ENCODE peak calls at places on chromosomes 5 and 9, in four cellular contexts. K, E, O and B are unnamed samples.

GRCh38 chr9:129173296-129174101 is 4.6 kb downstream of the IER5L start:
- DNase-seq in K (no peak), E (no peak), O (no peak), B (no peak)

GRCh38 chr9:14782652-14783051 is 60.1 kb upstream of the CER1 start:
- DNase-seq in K (no peak), E (no peak), O (peak; percentile 61), B (no peak)

GRCh38 chr5:142176255-142176654 is 67.7 kb downstream of the NDFIP1 start:
- DNase-seq in K (no peak), E (no peak), O (no peak), B (no peak)

GRCh38 chr5:176416123-176416924 is at the start of gene CLTB:
- DNase-seq in K (peak; percentile 79), E (peak; percentile 90), O (peak; percentile 83), B (peak; percentile 94)

GRCh38 chr5:44385236-44385940 is 3.8 kb downstream of the FGF10 start:
- DNase-seq in K (peak; percentile 60), E (no peak), O (no peak), B (no peak)

GRCh38 chr9:5773324-5773999 is 59.5 kb downstream of the ERMP1 start:
- DNase-seq in K (no peak), E (no peak), O (no peak), B (no peak)

GRCh38 chr5:57366744-57367143 is 115.9 kb downstream of the ACTBL2 start:
- DNase-seq in K (no peak), E (no peak), O (no peak), B (no peak)

GRCh38 chr5:149731332-149731616 is 1.2 kb downstream of the PPARGC1B start:
- DNase-seq in K (no peak), E (no peak), O (no peak), B (no peak)

GRCh38 chr5:73733219-73733618 is 107.2 kb downstream of the ARHGEF28 start:
- DNase-seq in K (peak; percentile 40), E (no peak), O (no peak), B (no peak)

DNA sequence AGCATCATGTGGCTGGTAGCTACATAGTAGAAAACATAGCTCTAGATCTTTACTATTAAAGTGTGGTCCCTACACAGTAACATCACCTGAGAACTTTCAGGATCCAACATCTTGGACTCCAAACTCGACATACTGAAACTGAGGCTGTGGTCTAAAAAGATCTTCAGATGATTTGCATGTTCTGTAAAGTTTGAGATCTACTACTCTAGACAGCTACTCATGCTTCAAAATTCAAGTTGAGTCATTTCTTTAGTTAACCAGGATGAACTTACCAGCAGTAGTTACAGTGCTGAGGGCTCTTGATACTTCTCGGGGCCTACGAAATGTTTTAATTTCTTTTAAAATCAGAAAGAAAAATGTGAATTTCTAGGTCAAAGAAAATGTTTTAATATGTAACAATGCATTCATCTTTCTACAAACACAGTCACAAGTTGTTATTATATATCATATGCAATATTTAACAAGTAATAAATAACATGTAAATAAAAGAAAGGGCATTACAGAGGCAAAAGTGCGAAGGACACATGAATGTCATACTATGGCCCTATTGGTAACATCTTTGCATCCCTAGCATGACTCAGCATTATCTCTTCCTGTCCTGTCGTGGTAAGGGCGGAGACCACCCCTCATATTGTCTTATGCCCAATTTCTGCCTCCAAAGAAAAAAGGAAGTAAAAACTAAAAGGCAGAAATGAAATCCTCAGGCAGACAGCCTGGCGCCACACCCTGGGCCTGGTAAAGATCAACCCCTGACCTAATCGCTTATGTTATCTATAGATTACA is 563.9 kb upstream of the TLE4 start:
- DNase-seq in K (no peak), E (no peak), O (no peak), B (no peak)
- H3K4me1 ChIP-seq in K (no peaks in the 10 kb centered on the region), E (no peaks in the 10 kb centered on the region), O (no peaks in the 10 kb centered on the region), B (no peaks in the 10 kb centered on the region)

DNA sequence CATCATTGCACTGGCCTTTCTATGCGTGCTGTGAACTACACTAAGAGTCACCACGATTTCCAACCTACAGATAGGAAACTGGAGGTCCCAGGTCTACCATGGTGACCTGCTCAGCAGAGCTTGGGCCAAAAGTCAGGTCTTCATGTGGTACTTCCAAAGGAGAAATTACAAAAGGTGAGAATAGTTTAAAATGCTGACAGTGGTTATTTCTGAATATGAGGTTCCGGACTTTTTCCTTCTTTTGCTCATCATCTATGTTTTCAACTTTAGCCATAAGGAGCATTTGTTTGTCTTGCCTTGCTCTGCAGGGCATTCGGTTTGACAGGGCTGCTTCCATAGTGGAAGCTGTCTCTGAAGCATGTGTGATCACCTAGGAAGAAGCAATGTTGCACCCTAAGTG is 282.1 kb upstream of the IRX1 start:
- DNase-seq in K (no peak), E (no peak), O (no peak), B (no peak)
- H3K9me3 ChIP-seq in K (no peaks in the 10 kb centered on the region), E (no peaks in the 10 kb centered on the region), O (no peaks in the 10 kb centered on the region), B (no peaks in the 10 kb centered on the region)

DNA sequence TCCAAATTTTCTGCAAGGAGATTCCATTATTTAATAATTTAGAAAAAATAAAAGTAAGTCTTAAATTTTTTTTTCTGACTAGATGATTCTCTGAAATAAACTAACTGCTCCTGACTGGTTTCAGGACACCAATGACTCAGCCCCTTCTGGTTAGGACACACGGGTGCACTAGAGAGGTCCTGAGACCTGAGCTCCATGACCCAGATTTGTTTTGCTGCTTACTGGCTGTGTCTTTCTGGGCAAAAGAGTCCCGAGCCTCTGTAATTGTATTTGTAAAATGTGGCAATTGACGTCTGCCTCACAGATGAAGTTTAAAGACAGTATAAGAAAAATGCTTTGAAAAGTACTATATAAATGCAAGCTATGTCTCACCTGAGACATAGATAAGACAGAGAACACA is 89.1 kb downstream of the SLC24A2 start:
- DNase-seq in K (no peak), E (no peak), O (no peak), B (no peak)
- H3K27ac ChIP-seq in K (no peak overlapping the region), E (no peak overlapping the region), O (no peak overlapping the region), B (no peak overlapping the region)

DNA sequence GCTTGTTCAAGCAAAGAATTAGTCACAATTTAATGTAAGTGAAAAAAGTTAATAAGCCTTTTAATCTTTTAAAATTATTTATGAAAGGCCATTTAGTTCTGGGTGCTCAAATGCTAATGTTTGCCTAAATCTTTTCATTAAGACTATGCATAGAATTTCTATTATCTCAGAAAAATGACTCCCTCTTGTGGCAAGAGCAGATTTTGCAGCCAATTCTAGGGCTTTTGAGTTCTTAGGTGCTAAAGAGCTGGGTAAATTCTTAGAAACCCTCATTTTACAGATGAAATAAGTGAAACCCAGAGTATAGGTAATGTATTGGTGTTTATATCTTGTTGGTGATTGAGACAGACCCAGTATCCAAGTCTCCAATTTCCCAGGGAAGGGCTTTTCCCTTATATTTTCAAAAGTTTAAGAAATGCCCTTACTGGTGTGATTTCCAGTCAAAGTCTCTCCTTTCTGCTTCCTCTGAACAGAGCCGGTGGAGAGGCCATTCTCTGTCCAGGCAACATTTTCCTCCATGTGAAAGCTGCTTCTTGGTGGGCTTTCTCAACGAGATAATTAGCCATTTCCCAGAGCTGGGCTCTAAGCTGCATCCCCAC is 24.1 kb upstream of the PCSK5 start:
- DNase-seq in K (peak; percentile 64), E (no peak), O (no peak), B (peak; percentile 73)
- H3K4me1 ChIP-seq in K (no peaks in the 10 kb centered on the region), E (no peaks in the 10 kb centered on the region), O (no peaks in the 10 kb centered on the region), B (no peaks in the 10 kb centered on the region)

GRCh38 chr5:152704286-152704685 is 299.2 kb upstream of the NMUR2 start:
- DNase-seq in K (no peak), E (no peak), O (no peak), B (no peak)

DNA sequence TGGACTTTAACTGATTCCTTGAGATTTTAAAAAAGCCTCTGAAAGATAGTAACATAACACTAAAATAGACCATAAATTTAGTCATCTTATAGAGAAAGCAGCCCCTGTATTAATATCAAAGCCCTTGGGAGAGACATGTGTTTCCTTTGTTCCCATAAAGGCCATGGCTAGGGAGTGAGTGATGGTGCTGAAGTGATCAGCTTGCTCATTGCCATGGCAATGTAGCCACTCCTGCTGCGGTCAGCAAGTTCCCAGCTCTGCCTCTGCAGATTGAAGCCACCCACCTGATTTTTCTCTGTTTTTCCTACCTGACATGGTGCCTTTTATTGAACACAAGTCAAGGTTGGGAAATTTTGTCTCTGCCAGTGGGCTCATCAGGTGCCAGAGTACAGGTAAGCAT is 296.2 kb upstream of the NMUR2 start:
- DNase-seq in K (no peak), E (no peak), O (no peak), B (no peak)
- H3K9me3 ChIP-seq in K (no peaks in the 10 kb centered on the region), E (peaks cover 9% of the 10 kb centered on the region), O (no peaks in the 10 kb centered on the region), B (no peaks in the 10 kb centered on the region)

DNA sequence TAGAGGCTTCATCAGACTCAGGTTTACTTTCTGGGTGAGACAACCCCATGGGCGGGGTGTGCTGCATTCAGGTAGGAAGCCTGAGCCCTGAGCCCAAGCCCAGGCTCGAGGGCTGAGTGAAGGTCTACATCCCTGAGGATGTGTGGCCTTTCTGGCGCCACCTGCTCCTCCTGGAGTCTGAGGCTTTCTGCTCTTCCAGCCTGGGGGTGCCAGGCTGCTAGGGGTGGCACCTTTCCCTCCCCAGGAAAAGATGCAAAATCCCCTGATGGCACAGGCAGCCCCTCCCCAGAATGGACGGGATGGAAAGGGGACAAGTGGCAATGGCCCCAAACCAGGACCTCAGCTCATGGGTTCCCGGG is 44.4 kb upstream of the PRRC2B start:
- DNase-seq in K (no peak), E (peak; percentile 58), O (no peak), B (no peak)
- H3K27ac ChIP-seq in K (no peak overlapping the region), E (no peak overlapping the region), O (no peak overlapping the region), B (no peak overlapping the region)

DNA sequence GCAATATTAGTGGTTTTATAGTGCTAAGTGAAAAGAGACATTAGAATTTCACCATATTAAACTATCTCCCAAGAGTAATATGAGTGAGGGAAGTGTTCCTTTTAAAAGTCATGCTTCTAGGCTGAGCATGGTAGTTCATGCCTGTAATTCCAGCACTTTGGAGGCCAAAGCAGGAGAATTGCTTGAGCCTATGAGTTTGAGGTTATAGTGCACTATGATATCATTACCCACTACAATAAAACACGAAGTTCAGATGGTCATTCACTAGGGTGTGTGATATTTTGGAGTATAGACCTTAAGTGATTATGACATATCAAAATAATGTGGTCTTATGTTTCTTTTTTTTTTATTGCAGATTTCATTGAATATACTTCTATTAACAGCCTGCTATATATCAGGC is 6.7 kb downstream of the KIF2A start:
- DNase-seq in K (no peak), E (no peak), O (no peak), B (no peak)
- H3K4me1 ChIP-seq in K (peaks cover 2% of the 10 kb centered on the region), E (peaks cover 14% of the 10 kb centered on the region), O (peaks cover 3% of the 10 kb centered on the region), B (no peaks in the 10 kb centered on the region)

GRCh38 chr5:179061025-179061424 is 852 bp downstream of the ZNF354C start:
- DNase-seq in K (no peak), E (no peak), O (no peak), B (no peak)
- H3K9me3 ChIP-seq in K (no peaks in the 10 kb centered on the region), E (no peaks in the 10 kb centered on the region), O (peaks cover 9% of the 10 kb centered on the region), B (peaks cover 13% of the 10 kb centered on the region)